ENCODE peak calls at places on chromosomes 7 and 10, in seven cellular contexts. O is HS-5, C is MCF 10A, B is iPS-NIHi11, X is T-helper 2 cell, V is upper lobe of right lung, Y is endothelial cell. J is an unnamed sample.

GRCh38 chr7:28103984-28104628 is 76.5 kb downstream of the JAZF1 start:
- DNase-seq in B (no peak), O (no peak), X (no peak), Y (no peak), C (peak; percentile 25), V (no peak), J (no peak)

GRCh38 chr10:108868881-108869280 is 1054.4 kb downstream of the XPNPEP1 start:
- DNase-seq in V (no peak), Y (no peak), X (no peak), O (no peak), B (no peak), C (no peak), J (no peak)

GRCh38 chr7:98974205-98974604 is 95.9 kb downstream of the TRRAP start:
- DNase-seq in C (no peak), O (no peak), B (no peak), X (no peak), Y (no peak), V (peak; percentile 32), J (no peak)

GRCh38 chr7:116569737-116570136 is 44.9 kb downstream of the CAV1 start:
- DNase-seq in C (peak; percentile 83), O (peak; percentile 86), X (no peak), V (no peak), B (no peak), Y (no peak), J (no peak)

GRCh38 chr7:142002179-142002578 is 6.5 kb downstream of the MGAM start:
- DNase-seq in B (no peak), Y (no peak), C (no peak), V (no peak), X (no peak), O (no peak), J (no peak)

GRCh38 chr7:155533120-155533826 is 13.1 kb downstream of the CNPY1 start:
- DNase-seq in O (no peak), Y (no peak), V (peak; percentile 63), C (no peak), X (no peak), B (peak; percentile 46), J (no peak)

GRCh38 chr10:94303929-94304328 is 58.8 kb downstream of the NOC3L start:
- DNase-seq in C (no peak), B (no peak), X (no peak), O (no peak), V (no peak), Y (no peak), J (no peak)

GRCh38 chr10:84543948-84544347 is 215.6 kb downstream of the CCSER2 start:
- DNase-seq in B (no peak), C (peak; percentile 70), O (no peak), X (no peak), V (no peak), Y (no peak), J (no peak)

GRCh38 chr10:69265521-69265920 is 12.8 kb upstream of the HK1 start:
- DNase-seq in X (no peak), Y (no peak), O (no peak), V (no peak), B (no peak), C (peak; percentile 39), J (no peak)

GRCh38 chr10:58796242-58796641 is 283.6 kb downstream of the BICC1 start:
- DNase-seq in O (no peak), V (no peak), C (no peak), B (peak; percentile 26), Y (peak; percentile 27), X (no peak), J (no peak)

GRCh38 chr10:21197838-21198237 is 300.7 kb upstream of the NEBL start:
- DNase-seq in X (no peak), B (no peak), C (no peak), O (no peak), V (no peak), Y (no peak), J (no peak)

GRCh38 chr7:132618271-132618955 is 42.1 kb upstream of the PLXNA4 start:
- DNase-seq in C (no peak), Y (no peak), X (no peak), B (peak; percentile 41), V (no peak), O (no peak), J (no peak)

GRCh38 chr7:26101471-26102151 is 50.4 kb upstream of the NFE2L3 start:
- DNase-seq in B (no peak), C (no peak), Y (no peak), V (no peak), X (no peak), O (no peak), J (no peak)

GRCh38 chr10:62560207-62560819 is 186.1 kb downstream of the ZNF365 start:
- DNase-seq in B (no peak), V (no peak), O (no peak), Y (no peak), X (no peak), C (no peak), J (no peak)

J was measured in SK-MEL-5.